ENCODE peak calls at places on chromosomes 4 and X, in nine cellular contexts. X, B, S, V, C, O, Y, I and R are unnamed samples.

GRCh38 chr4:6008092-6008551 is 10.1 kb downstream of the C4orf50 start:
- DNase-seq in X (no peak), B (no peak), S (no peak), V (no peak), C (no peak), O (no peak), Y (no peak), I (no peak), R (no peak)

GRCh38 chrX:40105791-40106676 is 8.3 kb upstream of the BCOR start:
- DNase-seq in X (peak), B (no peak), S (peak), V (peak), C (peak), O (peak), Y (peak), I (no peak), R (peak)

GRCh38 chrX:153944140-153944799 is at the start of gene RENBP:
- DNase-seq in X (peak), B (no peak), S (no peak), V (no peak), C (no peak), O (no peak), Y (peak), I (no peak), R (no peak)

GRCh38 chr4:153143527-153144348 is 60.5 kb upstream of the TRIM2 start:
- DNase-seq in X (no peak), B (no peak), S (peak), V (peak), C (peak), O (no peak), Y (no peak), I (no peak), R (no peak)

GRCh38 chr4:68348577-68348976 is 1.3 kb downstream of the YTHDC1 start:
- DNase-seq in X (no peak), B (no peak), S (no peak), V (peak), C (no peak), O (no peak), Y (no peak), I (no peak), R (no peak)

GRCh38 chrX:48942895-48943294 is 14.5 kb downstream of the OTUD5 start:
- DNase-seq in X (no peak), B (no peak), S (no peak), V (no peak), C (no peak), O (no peak), Y (no peak), I (no peak), R (no peak)

GRCh38 chr4:35918491-35918977 is 325.8 kb downstream of the ARAP2 start:
- DNase-seq in X (no peak), B (no peak), S (no peak), V (no peak), C (no peak), O (no peak), Y (no peak), I (no peak), R (no peak)

GRCh38 chrX:51336584-51336983 is 4.0 kb downstream of the NUDT10 start:
- DNase-seq in X (peak), B (peak), S (peak), V (peak), C (peak), O (no peak), Y (no peak), I (no peak), R (peak)

GRCh38 chrX:18643853-18644252 is 28.1 kb downstream of the RS1 start:
- DNase-seq in X (no peak), B (no peak), S (no peak), V (no peak), C (no peak), O (no peak), Y (no peak), I (no peak), R (no peak)

GRCh38 chr4:77712675-77713074 is 106.5 kb downstream of the CNOT6L start:
- DNase-seq in X (no peak), B (no peak), S (no peak), V (no peak), C (no peak), O (no peak), Y (no peak), I (no peak), R (no peak)

GRCh38 chrX:15946783-15947550 is 92.4 kb upstream of the AP1S2 start:
- DNase-seq in X (no peak), B (peak), S (peak), V (peak), C (peak), O (no peak), Y (no peak), I (no peak), R (no peak)

GRCh38 chr4:6694177-6694901 is 661 bp downstream of the S100P start:
- DNase-seq in X (no peak), B (no peak), S (no peak), V (no peak), C (no peak), O (no peak), Y (no peak), I (peak), R (no peak)

GRCh38 chr4:17797808-17798207 is 12.7 kb downstream of the DCAF16 start:
- DNase-seq in X (no peak), B (no peak), S (no peak), V (no peak), C (no peak), O (no peak), Y (no peak), I (no peak), R (no peak)

GRCh38 chr4:19532120-19532848 is 719.4 kb upstream of the SLIT2 start:
- DNase-seq in X (no peak), B (no peak), S (peak), V (peak), C (no peak), O (no peak), Y (no peak), I (no peak), R (no peak)

GRCh38 chr4:145061325-145061920 is 36.6 kb downstream of the ANAPC10 start:
- DNase-seq in X (no peak), B (peak), S (peak), V (peak), C (peak), O (no peak), Y (no peak), I (peak), R (no peak)

GRCh38 chrX:149003863-149004660 is 501.0 kb downstream of the IDS start:
- DNase-seq in X (no peak), B (no peak), S (no peak), V (no peak), C (no peak), O (no peak), Y (no peak), I (no peak), R (no peak)

GRCh38 chr4:155615054-155615887 is 51.4 kb upstream of the GUCY1A1 start:
- DNase-seq in X (no peak), B (no peak), S (no peak), V (no peak), C (no peak), O (no peak), Y (no peak), I (no peak), R (no peak)

GRCh38 chrX:6660567-6661252 is 125.8 kb upstream of the VCX3A start:
- DNase-seq in X (no peak), B (no peak), S (no peak), V (no peak), C (no peak), O (no peak), Y (no peak), I (no peak), R (no peak)

GRCh38 chr4:174592256-174592984 is 70.1 kb upstream of the HPGD start:
- DNase-seq in X (no peak), B (no peak), S (peak), V (peak), C (no peak), O (no peak), Y (no peak), I (no peak), R (no peak)

GRCh38 chr4:150224896-150225591 is 146.8 kb downstream of the DCLK2 start:
- DNase-seq in X (no peak), B (peak), S (peak), V (peak), C (peak), O (no peak), Y (no peak), I (no peak), R (no peak)

GRCh38 chr4:28176942-28177341 is 1316.3 kb downstream of the STIM2 start:
- DNase-seq in X (no peak), B (no peak), S (no peak), V (no peak), C (no peak), O (no peak), Y (no peak), I (no peak), R (no peak)

GRCh38 chr4:3041192-3042142 is 32.9 kb downstream of the HTT-AS start:
- DNase-seq in X (no peak), B (peak), S (peak), V (peak), C (peak), O (peak), Y (peak), I (no peak), R (no peak)

GRCh38 chr4:76740866-76741662 is 156.9 kb downstream of the SOWAHB start:
- DNase-seq in X (no peak), B (no peak), S (no peak), V (no peak), C (no peak), O (no peak), Y (no peak), I (no peak), R (no peak)

GRCh38 chr4:113905301-113905700 is 74.1 kb downstream of the ARSJ start:
- DNase-seq in X (no peak), B (no peak), S (no peak), V (no peak), C (no peak), O (no peak), Y (no peak), I (no peak), R (no peak)

GRCh38 chr4:88275949-88276515 is 8.3 kb downstream of the PPM1K start:
- DNase-seq in X (no peak), B (no peak), S (peak), V (no peak), C (peak), O (no peak), Y (no peak), I (no peak), R (no peak)

GRCh38 chr4:156606444-156607197 is 365.0 kb downstream of the PDGFC start:
- DNase-seq in X (no peak), B (no peak), S (peak), V (peak), C (no peak), O (no peak), Y (no peak), I (no peak), R (no peak)

GRCh38 chr4:8250637-8251036 is 18.9 kb upstream of the HTRA3 start:
- DNase-seq in X (no peak), B (no peak), S (no peak), V (no peak), C (no peak), O (no peak), Y (no peak), I (no peak), R (no peak)

GRCh38 chr4:90580271-90580825 is 453.2 kb downstream of the CCSER1 start:
- DNase-seq in X (no peak), B (no peak), S (no peak), V (no peak), C (no peak), O (no peak), Y (no peak), I (no peak), R (no peak)

GRCh38 chr4:40672528-40673522 is 43.2 kb upstream of the RBM47 start:
- DNase-seq in X (no peak), B (peak), S (peak), V (peak), C (peak), O (peak), Y (no peak), I (peak), R (peak)

GRCh38 chr4:147957446-147957845 is 225.6 kb downstream of the ARHGAP10 start:
- DNase-seq in X (no peak), B (no peak), S (no peak), V (no peak), C (no peak), O (no peak), Y (no peak), I (no peak), R (no peak)

GRCh38 chr4:90745176-90745575 is 618.0 kb downstream of the CCSER1 start:
- DNase-seq in X (no peak), B (no peak), S (peak), V (no peak), C (peak), O (no peak), Y (no peak), I (no peak), R (no peak)

GRCh38 chr4:177041356-177041755 is 248.6 kb upstream of the VEGFC start:
- DNase-seq in X (no peak), B (peak), S (peak), V (peak), C (no peak), O (no peak), Y (no peak), I (no peak), R (no peak)

GRCh38 chr4:41505161-41505653 is 32.8 kb upstream of the LIMCH1 start:
- DNase-seq in X (no peak), B (peak), S (peak), V (peak), C (peak), O (peak), Y (no peak), I (no peak), R (no peak)

GRCh38 chr4:115082633-115083032 is 30.8 kb downstream of the NDST4 start:
- DNase-seq in X (no peak), B (no peak), S (no peak), V (no peak), C (no peak), O (no peak), Y (no peak), I (no peak), R (no peak)

GRCh38 chr4:111849726-111850284 is 295.4 kb upstream of the FAM241A start:
- DNase-seq in X (no peak), B (no peak), S (no peak), V (no peak), C (no peak), O (no peak), Y (no peak), I (no peak), R (no peak)

GRCh38 chrX:115047181-115047580 is 29.8 kb upstream of the IL13RA2 start:
- DNase-seq in X (no peak), B (peak), S (no peak), V (peak), C (no peak), O (no peak), Y (no peak), I (no peak), R (no peak)

GRCh38 chrX:111447298-111447697 is 35.3 kb upstream of the DCX start:
- DNase-seq in X (peak), B (no peak), S (peak), V (no peak), C (peak), O (no peak), Y (no peak), I (no peak), R (no peak)